ENCODE peak calls at places on chromosomes 4 and X, in six cellular contexts. D, H, R, N, P and G are unnamed samples. For H3K27me3, the result is how much of the 10 kb centered on the place peaks cover.

GRCh38 chrX:19571708-19572107 is 56.4 kb upstream of the MAP3K15 start:
- DNase-seq in P (no peak), R (no peak), H (no peak), N (no peak), D (no peak), G (no peak)

GRCh38 chrX:120725874-120726273 is 96.0 kb upstream of the C1GALT1C1 start:
- DNase-seq in P (no peak), D (no peak), R (no peak), H (no peak), N (no peak), G (no peak)

GRCh38 chrX:46788902-46789301 is 30.0 kb upstream of the SLC9A7 start:
- DNase-seq in N (no peak), P (no peak), D (peak), H (no peak), R (no peak), G (no peak)

GRCh38 chr4:185344743-185345538 is 50.8 kb downstream of the LRP2BP start:
- DNase-seq in R (no peak), H (no peak), N (no peak), D (no peak), P (no peak), G (no peak)

GRCh38 chr4:107835409-107835808 is 10.7 kb downstream of the SGMS2 start:
- DNase-seq in P (no peak), D (peak), R (no peak), H (no peak), N (no peak), G (no peak)

GRCh38 chr4:91840359-91840758 is 463.4 kb upstream of the GRID2 start:
- DNase-seq in N (no peak), D (no peak), R (no peak), H (no peak), P (no peak), G (peak)

GRCh38 chr4:158182736-158183135 is 9.9 kb upstream of the GASK1B start:
- DNase-seq in R (no peak), D (no peak), P (no peak), N (peak), H (peak), G (no peak)

GRCh38 chrX:45714864-45715263 is 514.2 kb upstream of the DIPK2B start:
- DNase-seq in N (no peak), P (peak), R (no peak), D (peak), H (no peak), G (peak)

GRCh38 chrX:48910926-48911406 is 480 bp downstream of the SLC35A2 start:
- DNase-seq in H (no peak), D (peak), R (no peak), N (no peak), P (no peak), G (no peak)

GRCh38 chr4:96146686-96147085 is 306.8 kb downstream of the PDHA2 start:
- DNase-seq in D (peak), P (no peak), H (no peak), R (no peak), N (no peak), G (no peak)

GRCh38 chr4:83819582-83819981 is 283.7 kb downstream of the GPAT3 start:
- DNase-seq in P (no peak), R (no peak), D (no peak), H (no peak), N (no peak), G (no peak)

GRCh38 chrX:141879616-141880015 is 24.1 kb upstream of the MAGEC1 start:
- DNase-seq in P (no peak), H (no peak), R (no peak), D (no peak), N (no peak), G (no peak)

GRCh38 chr4:25172964-25173917 is 13.0 kb upstream of the SEPSECS start:
- DNase-seq in D (peak), N (no peak), P (no peak), R (no peak), H (no peak), G (peak)

GRCh38 chr4:137693641-137694040 is 161.3 kb upstream of the PCDH18 start:
- DNase-seq in P (no peak), H (no peak), N (no peak), R (no peak), D (no peak), G (no peak)
- H3K27me3 ChIP-seq in P (under half), H (under half), N (under half), R (under half), D (under half), G (under half)

GRCh38 chr4:32775049-32775448 is 2054.9 kb downstream of the PCDH7 start:
- DNase-seq in N (peak), D (peak), P (no peak), R (no peak), H (no peak), G (peak)
- TF ChIP-seq CTCF in N (peak), D (peak), P (no peak), R (no peak), H (peak), G (peak)

DNA sequence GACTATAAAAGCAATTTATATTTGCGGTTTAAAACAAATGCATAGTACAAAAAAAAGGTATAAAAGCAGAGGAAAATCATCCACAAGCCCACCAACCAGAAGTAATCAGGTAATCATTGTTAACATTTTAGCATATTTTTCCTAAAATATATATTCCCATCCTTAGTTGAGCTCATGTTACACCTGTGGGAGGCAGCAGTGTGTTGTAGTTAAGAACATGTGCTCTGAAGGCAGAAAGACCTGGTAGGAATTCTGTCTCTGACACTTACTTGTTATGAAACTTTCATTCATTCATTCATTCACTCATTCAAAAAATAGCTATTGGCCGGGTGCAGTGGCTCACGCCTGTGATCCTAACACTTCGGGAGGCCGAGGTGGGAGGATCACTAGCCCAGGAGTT is 15.4 kb upstream of the CDKL5 start:
- DNase-seq in H (no peak), R (no peak), D (peak), N (no peak), P (no peak), G (peak)
- H3K27me3 ChIP-seq in H (under half), R (under half), D (under half), N (under half), P (under half), G (under half)

GRCh38 chrX:40267334-40268118 is 169.8 kb upstream of the BCOR start:
- DNase-seq in R (no peak), P (no peak), N (no peak), D (no peak), H (no peak), G (no peak)
- TF ChIP-seq CTCF in R (no peak), P (no peak), N (no peak), D (no peak), H (no peak), G (no peak)

GRCh38 chr4:1859389-1859753 is 3.4 kb upstream of the LETM1 start:
- DNase-seq in P (no peak), D (no peak), N (no peak), R (no peak), H (no peak), G (no peak)

GRCh38 chr4:1855334-1856070 is 454 bp downstream of the LETM1 start:
- DNase-seq in D (no peak), P (peak), H (no peak), N (no peak), R (no peak), G (no peak)

GRCh38 chr4:1856071-1856919 is at the start of gene LETM1:
- DNase-seq in D (peak), N (peak), R (peak), P (peak), H (peak), G (peak)

GRCh38 chr4:1856920-1857699 is 1.2 kb upstream of the LETM1 start:
- DNase-seq in N (no peak), H (no peak), D (no peak), P (peak), R (no peak), G (no peak)

GRCh38 chr4:1857931-1858330 is 2.0 kb upstream of the LETM1 start:
- DNase-seq in H (no peak), R (no peak), P (no peak), N (no peak), D (no peak), G (no peak)
- H3K27me3 ChIP-seq in H (under half), R (under half), P (under half), N (half or more), D (under half), G (under half)